ENCODE peak calls at places on chromosome 4, in nine cellular contexts. One of them, this sample, is unnamed. For H3K9me3, the result is how much of the 10 kb centered on the place peaks cover.

GRCh38 chr4:141078871-141079270 is 54.4 kb downstream of the RNF150 start:
- DNase-seq in HCT116: no peak
- DNase-seq in ovary: no peak
- DNase-seq in Peyer's patch: no peak
- DNase-seq in CD8-positive, alpha-beta T cell: no peak
- DNase-seq in upper lobe of left lung: no peak
- DNase-seq in OCI-LY7: no peak
- DNase-seq in HepG2: no peak
- DNase-seq in cardiac muscle cell: peak
- DNase-seq in this sample: no peak

GRCh38 chr4:143184217-143184502 is 557 bp upstream of the USP38 start:
- DNase-seq in CD8-positive, alpha-beta T cell: no peak
- DNase-seq in Peyer's patch: no peak
- DNase-seq in cardiac muscle cell: no peak
- DNase-seq in upper lobe of left lung: no peak
- DNase-seq in HepG2: no peak
- DNase-seq in HCT116: no peak
- DNase-seq in ovary: no peak
- DNase-seq in OCI-LY7: peak
- DNase-seq in this sample: no peak

GRCh38 chr4:115325836-115326235 is 212.4 kb upstream of the NDST4 start:
- DNase-seq in OCI-LY7: no peak
- DNase-seq in cardiac muscle cell: no peak
- DNase-seq in ovary: no peak
- DNase-seq in CD8-positive, alpha-beta T cell: no peak
- DNase-seq in HepG2: no peak
- DNase-seq in upper lobe of left lung: no peak
- DNase-seq in HCT116: no peak
- DNase-seq in Peyer's patch: no peak
- DNase-seq in this sample: no peak

GRCh38 chr4:88297131-88297530 is 12.8 kb upstream of the PPM1K start:
- DNase-seq in cardiac muscle cell: no peak
- DNase-seq in OCI-LY7: no peak
- DNase-seq in HepG2: no peak
- DNase-seq in Peyer's patch: no peak
- DNase-seq in ovary: no peak
- DNase-seq in upper lobe of left lung: no peak
- DNase-seq in HCT116: no peak
- DNase-seq in CD8-positive, alpha-beta T cell: no peak
- DNase-seq in this sample: no peak

GRCh38 chr4:113978561-113979156 is 788 bp downstream of the ARSJ start:
- DNase-seq in OCI-LY7: no peak
- DNase-seq in HepG2: no peak
- DNase-seq in CD8-positive, alpha-beta T cell: no peak
- DNase-seq in HCT116: no peak
- DNase-seq in cardiac muscle cell: peak
- DNase-seq in upper lobe of left lung: peak
- DNase-seq in Peyer's patch: no peak
- DNase-seq in ovary: peak
- DNase-seq in this sample: no peak

GRCh38 chr4:181897935-181898334 is 345.3 kb upstream of the TENM3 start:
- DNase-seq in upper lobe of left lung: no peak
- DNase-seq in OCI-LY7: no peak
- DNase-seq in Peyer's patch: no peak
- DNase-seq in HepG2: no peak
- DNase-seq in cardiac muscle cell: peak
- DNase-seq in ovary: no peak
- DNase-seq in HCT116: no peak
- DNase-seq in CD8-positive, alpha-beta T cell: no peak
- DNase-seq in this sample: no peak

GRCh38 chr4:54716478-54717065 is 58.8 kb downstream of the KIT start:
- DNase-seq in ovary: no peak
- DNase-seq in HepG2: no peak
- DNase-seq in CD8-positive, alpha-beta T cell: no peak
- DNase-seq in upper lobe of left lung: no peak
- DNase-seq in OCI-LY7: no peak
- DNase-seq in cardiac muscle cell: no peak
- DNase-seq in Peyer's patch: no peak
- DNase-seq in HCT116: no peak
- DNase-seq in this sample: no peak

GRCh38 chr4:164224871-164225270 is 529.1 kb upstream of the SMIM31 start:
- DNase-seq in upper lobe of left lung: no peak
- DNase-seq in OCI-LY7: no peak
- DNase-seq in ovary: no peak
- DNase-seq in HCT116: no peak
- DNase-seq in Peyer's patch: no peak
- DNase-seq in HepG2: no peak
- DNase-seq in cardiac muscle cell: no peak
- DNase-seq in CD8-positive, alpha-beta T cell: no peak
- DNase-seq in this sample: peak

GRCh38 chr4:102620697-102621497 is 119.7 kb downstream of the NFKB1 start:
- DNase-seq in CD8-positive, alpha-beta T cell: no peak
- DNase-seq in Peyer's patch: peak
- DNase-seq in OCI-LY7: peak
- DNase-seq in HepG2: peak
- DNase-seq in ovary: no peak
- DNase-seq in HCT116: peak
- DNase-seq in upper lobe of left lung: no peak
- DNase-seq in cardiac muscle cell: peak
- DNase-seq in this sample: peak

GRCh38 chr4:66647468-66647867 is 897.8 kb downstream of the CENPC start:
- DNase-seq in cardiac muscle cell: no peak
- DNase-seq in HCT116: no peak
- DNase-seq in CD8-positive, alpha-beta T cell: no peak
- DNase-seq in upper lobe of left lung: no peak
- DNase-seq in Peyer's patch: no peak
- DNase-seq in ovary: no peak
- DNase-seq in HepG2: no peak
- DNase-seq in OCI-LY7: no peak
- DNase-seq in this sample: no peak

GRCh38 chr4:185708348-185708747 is 103.6 kb downstream of the SORBS2 start:
- DNase-seq in OCI-LY7: no peak
- DNase-seq in upper lobe of left lung: no peak
- DNase-seq in cardiac muscle cell: peak
- DNase-seq in HCT116: no peak
- DNase-seq in CD8-positive, alpha-beta T cell: no peak
- DNase-seq in HepG2: no peak
- DNase-seq in Peyer's patch: no peak
- DNase-seq in ovary: no peak
- DNase-seq in this sample: no peak

GRCh38 chr4:153541426-153542096 is 75.4 kb downstream of the TMEM131L start:
- DNase-seq in Peyer's patch: no peak
- DNase-seq in HepG2: no peak
- DNase-seq in HCT116: no peak
- DNase-seq in ovary: no peak
- DNase-seq in OCI-LY7: no peak
- DNase-seq in CD8-positive, alpha-beta T cell: no peak
- DNase-seq in cardiac muscle cell: peak
- DNase-seq in upper lobe of left lung: no peak
- DNase-seq in this sample: no peak

GRCh38 chr4:3488791-3489190 is 25.7 kb downstream of the DOK7 start:
- DNase-seq in HCT116: no peak
- DNase-seq in cardiac muscle cell: no peak
- DNase-seq in OCI-LY7: no peak
- DNase-seq in HepG2: no peak
- DNase-seq in CD8-positive, alpha-beta T cell: no peak
- DNase-seq in Peyer's patch: no peak
- DNase-seq in ovary: no peak
- DNase-seq in upper lobe of left lung: peak
- DNase-seq in this sample: no peak

GRCh38 chr4:138972956-138973819 is 42.4 kb upstream of the NOCT start:
- DNase-seq in ovary: no peak
- DNase-seq in HCT116: no peak
- DNase-seq in OCI-LY7: no peak
- DNase-seq in CD8-positive, alpha-beta T cell: no peak
- DNase-seq in cardiac muscle cell: no peak
- DNase-seq in HepG2: no peak
- DNase-seq in Peyer's patch: no peak
- DNase-seq in upper lobe of left lung: no peak
- DNase-seq in this sample: no peak

GRCh38 chr4:83125738-83126141 is 11.2 kb upstream of the PLAC8 start:
- DNase-seq in cardiac muscle cell: no peak
- DNase-seq in CD8-positive, alpha-beta T cell: peak
- DNase-seq in Peyer's patch: peak
- DNase-seq in upper lobe of left lung: no peak
- DNase-seq in HepG2: no peak
- DNase-seq in OCI-LY7: no peak
- DNase-seq in ovary: no peak
- DNase-seq in HCT116: no peak
- DNase-seq in this sample: no peak

GRCh38 chr4:186134254-186134653 is 29.8 kb downstream of the FAM149A start:
- DNase-seq in cardiac muscle cell: no peak
- DNase-seq in ovary: no peak
- DNase-seq in Peyer's patch: no peak
- DNase-seq in HepG2: no peak
- DNase-seq in OCI-LY7: no peak
- DNase-seq in CD8-positive, alpha-beta T cell: no peak
- DNase-seq in HCT116: no peak
- DNase-seq in upper lobe of left lung: no peak
- DNase-seq in this sample: no peak

GRCh38 chr4:182380701-182381295 is 137.6 kb downstream of the TENM3 start:
- DNase-seq in upper lobe of left lung: no peak
- DNase-seq in HepG2: no peak
- DNase-seq in Peyer's patch: no peak
- DNase-seq in cardiac muscle cell: peak
- DNase-seq in CD8-positive, alpha-beta T cell: no peak
- DNase-seq in OCI-LY7: no peak
- DNase-seq in ovary: no peak
- DNase-seq in HCT116: no peak
- DNase-seq in this sample: no peak

GRCh38 chr4:149521611-149522010 is 294.0 kb downstream of the IQCM start:
- DNase-seq in OCI-LY7: no peak
- DNase-seq in HCT116: peak
- DNase-seq in upper lobe of left lung: no peak
- DNase-seq in cardiac muscle cell: no peak
- DNase-seq in CD8-positive, alpha-beta T cell: no peak
- DNase-seq in ovary: no peak
- DNase-seq in Peyer's patch: peak
- DNase-seq in HepG2: no peak
- DNase-seq in this sample: no peak

GRCh38 chr4:122855491-122855890 is 28.9 kb downstream of the FGF2 start:
- DNase-seq in HepG2: no peak
- DNase-seq in CD8-positive, alpha-beta T cell: no peak
- DNase-seq in upper lobe of left lung: no peak
- DNase-seq in Peyer's patch: no peak
- DNase-seq in HCT116: no peak
- DNase-seq in cardiac muscle cell: no peak
- DNase-seq in ovary: no peak
- DNase-seq in OCI-LY7: peak
- DNase-seq in this sample: no peak

DNA sequence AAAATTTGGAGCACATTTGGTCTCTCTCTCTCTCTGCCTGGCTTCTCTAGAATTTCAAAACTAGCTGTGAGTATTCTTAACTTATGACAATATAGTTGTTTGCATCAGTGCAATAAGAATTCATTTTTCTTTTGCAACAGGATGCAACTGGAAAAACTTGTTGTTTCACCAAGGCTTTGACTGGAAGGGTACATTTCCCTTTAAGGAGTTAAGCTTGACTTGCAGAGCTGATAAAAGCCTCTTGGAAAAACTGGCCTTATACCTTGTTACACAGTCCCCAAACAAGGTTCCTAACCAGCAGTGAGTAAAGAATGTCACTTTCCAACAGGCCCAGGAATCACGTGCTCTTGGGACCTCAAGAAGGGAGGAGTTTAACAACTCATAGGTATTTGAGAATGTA is 25.9 kb upstream of the ZNF718 start:
- DNase-seq in upper lobe of left lung: no peak
- DNase-seq in cardiac muscle cell: no peak
- DNase-seq in ovary: no peak
- DNase-seq in CD8-positive, alpha-beta T cell: no peak
- DNase-seq in HepG2: no peak
- DNase-seq in OCI-LY7: no peak
- DNase-seq in Peyer's patch: no peak
- DNase-seq in HCT116: no peak
- DNase-seq in this sample: no peak
- H3K9me3 ChIP-seq in upper lobe of left lung: half or more
- H3K9me3 ChIP-seq in cardiac muscle cell: under half
- H3K9me3 ChIP-seq in ovary: under half
- H3K9me3 ChIP-seq in CD8-positive, alpha-beta T cell: under half
- H3K9me3 ChIP-seq in HepG2: half or more
- H3K9me3 ChIP-seq in OCI-LY7: under half
- H3K9me3 ChIP-seq in Peyer's patch: half or more
- H3K9me3 ChIP-seq in HCT116: under half
- H3K9me3 ChIP-seq in this sample: under half

GRCh38 chr4:7976634-7977033 is 37.0 kb upstream of the AFAP1 start:
- DNase-seq in upper lobe of left lung: no peak
- DNase-seq in HepG2: no peak
- DNase-seq in Peyer's patch: no peak
- DNase-seq in CD8-positive, alpha-beta T cell: no peak
- DNase-seq in ovary: no peak
- DNase-seq in cardiac muscle cell: no peak
- DNase-seq in HCT116: no peak
- DNase-seq in OCI-LY7: no peak
- DNase-seq in this sample: no peak
- H3K9me3 ChIP-seq in upper lobe of left lung: under half
- H3K9me3 ChIP-seq in HepG2: under half
- H3K9me3 ChIP-seq in Peyer's patch: under half
- H3K9me3 ChIP-seq in CD8-positive, alpha-beta T cell: under half
- H3K9me3 ChIP-seq in ovary: under half
- H3K9me3 ChIP-seq in cardiac muscle cell: under half
- H3K9me3 ChIP-seq in HCT116: under half
- H3K9me3 ChIP-seq in OCI-LY7: under half
- H3K9me3 ChIP-seq in this sample: under half

DNA sequence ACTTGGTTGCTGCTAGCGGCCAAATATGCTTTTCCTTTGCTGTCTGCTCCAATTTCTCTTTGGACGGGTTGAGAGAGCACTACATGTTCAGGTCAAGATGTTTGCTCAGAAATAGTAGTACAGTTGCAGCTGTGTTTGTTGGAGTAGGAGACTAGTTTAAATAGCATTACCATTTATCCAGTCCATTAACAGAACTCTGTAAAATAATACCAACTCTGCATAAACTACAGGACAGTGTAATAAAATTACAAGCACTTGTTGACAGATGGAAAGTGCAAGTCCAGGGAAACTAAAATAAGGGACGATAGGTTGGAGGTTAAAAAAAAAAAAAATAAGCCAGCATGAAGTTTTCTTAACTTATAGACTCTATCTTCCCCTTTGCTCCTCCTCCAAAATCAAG is 20.2 kb downstream of the SLIT2 start:
- DNase-seq in HepG2: no peak
- DNase-seq in Peyer's patch: no peak
- DNase-seq in upper lobe of left lung: no peak
- DNase-seq in OCI-LY7: no peak
- DNase-seq in ovary: no peak
- DNase-seq in cardiac muscle cell: no peak
- DNase-seq in HCT116: no peak
- DNase-seq in CD8-positive, alpha-beta T cell: no peak
- DNase-seq in this sample: no peak
- H3K9me3 ChIP-seq in HepG2: under half
- H3K9me3 ChIP-seq in Peyer's patch: under half
- H3K9me3 ChIP-seq in upper lobe of left lung: under half
- H3K9me3 ChIP-seq in OCI-LY7: under half
- H3K9me3 ChIP-seq in ovary: under half
- H3K9me3 ChIP-seq in cardiac muscle cell: under half
- H3K9me3 ChIP-seq in HCT116: under half
- H3K9me3 ChIP-seq in CD8-positive, alpha-beta T cell: under half
- H3K9me3 ChIP-seq in this sample: under half

DNA sequence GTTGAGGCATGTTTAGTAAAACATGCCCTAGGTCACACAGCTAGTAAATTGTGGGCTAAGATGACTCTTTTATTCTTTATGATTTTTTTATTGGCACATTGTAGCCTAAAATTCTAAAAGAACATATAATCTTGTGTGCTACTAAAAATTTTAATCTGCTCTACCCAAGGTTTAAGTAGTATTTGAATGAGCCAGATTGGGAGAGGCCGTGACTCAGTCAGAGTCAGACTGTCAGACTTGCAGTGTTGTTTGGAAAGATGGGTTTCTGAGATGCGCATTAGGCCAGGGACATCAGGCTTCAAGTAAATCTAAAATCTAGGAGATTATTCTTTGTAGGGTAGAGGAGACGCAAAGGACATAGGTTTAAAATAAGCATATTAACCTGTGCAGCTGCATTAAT is 30.7 kb upstream of the TMPRSS11E start:
- DNase-seq in ovary: no peak
- DNase-seq in HCT116: no peak
- DNase-seq in OCI-LY7: no peak
- DNase-seq in HepG2: no peak
- DNase-seq in cardiac muscle cell: no peak
- DNase-seq in CD8-positive, alpha-beta T cell: no peak
- DNase-seq in Peyer's patch: no peak
- DNase-seq in upper lobe of left lung: no peak
- DNase-seq in this sample: no peak
- H3K9me3 ChIP-seq in ovary: under half
- H3K9me3 ChIP-seq in HCT116: under half
- H3K9me3 ChIP-seq in OCI-LY7: under half
- H3K9me3 ChIP-seq in HepG2: under half
- H3K9me3 ChIP-seq in cardiac muscle cell: under half
- H3K9me3 ChIP-seq in CD8-positive, alpha-beta T cell: under half
- H3K9me3 ChIP-seq in Peyer's patch: under half
- H3K9me3 ChIP-seq in upper lobe of left lung: under half
- H3K9me3 ChIP-seq in this sample: under half

This sample was measured in SK-N-MC.